ENCODE peak calls at places on chromosome 22, in six cellular contexts. F, Z, T, O, W and K are unnamed samples.

GRCh38 chr22:27788889-27789288 is 12.7 kb downstream of the MN1 start:
- DNase-seq in O (no peak), Z (no peak), F (no peak), W (no peak), T (no peak), K (no peak)

GRCh38 chr22:29130490-29130889 is 57.7 kb downstream of the KREMEN1 start:
- DNase-seq in Z (no peak), W (no peak), F (no peak), T (no peak), O (peak; percentile 62), K (no peak)

GRCh38 chr22:24433868-24434471 is 6.6 kb downstream of the ADORA2A start:
- DNase-seq in W (no peak), F (peak; percentile 47), O (no peak), T (peak; percentile 73), Z (peak; percentile 49), K (no peak)

GRCh38 chr22:48493733-48494132 is 1333.9 kb downstream of the BRD1 start:
- DNase-seq in F (no peak), W (no peak), Z (no peak), O (no peak), T (no peak), K (no peak)

GRCh38 chr22:32534252-32535215 is 59.9 kb downstream of the FBXO7 start:
- DNase-seq in W (no peak), T (no peak), Z (peak; percentile 75), O (no peak), F (peak; percentile 45), K (no peak)

GRCh38 chr22:47173535-47174021 is 411.1 kb downstream of the TBC1D22A start:
- DNase-seq in Z (no peak), F (peak; percentile 13), T (no peak), W (no peak), O (no peak), K (no peak)

GRCh38 chr22:37546436-37547248 is 13.6 kb upstream of the CDC42EP1 start:
- DNase-seq in O (no peak), T (peak; percentile 68), F (peak; percentile 91), Z (peak; percentile 83), W (no peak), K (no peak)

GRCh38 chr22:44783581-44783980 is 31.2 kb downstream of the ARHGAP8 start:
- DNase-seq in F (no peak), Z (no peak), T (no peak), W (no peak), O (no peak), K (no peak)

GRCh38 chr22:18076060-18076497 is 1.7 kb upstream of the PEX26 start:
- DNase-seq in O (no peak), T (peak; percentile 91), Z (peak; percentile 42), F (peak; percentile 74), W (peak; percentile 48), K (no peak)

GRCh38 chr22:37726240-37726887 is 29.5 kb downstream of the TRIOBP start:
- DNase-seq in T (peak; percentile 55), Z (no peak), O (no peak), F (no peak), W (no peak), K (no peak)

GRCh38 chr22:19663286-19663815 is 51.0 kb upstream of the SEPTIN5 start:
- DNase-seq in W (no peak), Z (peak; percentile 70), O (peak; percentile 64), F (peak; percentile 80), T (peak; percentile 76), K (no peak)

GRCh38 chr22:24588370-24588755 is 4.5 kb downstream of the LRRC75B start:
- DNase-seq in Z (no peak), W (no peak), O (no peak), F (no peak), T (no peak), K (no peak)

GRCh38 chr22:32355760-32356159 is 1.9 kb upstream of the RFPL3 start:
- DNase-seq in W (no peak), T (no peak), Z (no peak), F (no peak), O (no peak), K (no peak)

GRCh38 chr22:38097058-38097457 is 13.1 kb upstream of the SLC16A8 start:
- DNase-seq in O (no peak), W (no peak), Z (peak; percentile 19), T (no peak), F (no peak), K (no peak)

GRCh38 chr22:16844529-16844928 is 19.3 kb upstream of the XKR3 start:
- DNase-seq in T (no peak), Z (no peak), O (no peak), F (no peak), W (no peak), K (no peak)

GRCh38 chr22:35761037-35761436 is 43.4 kb downstream of the APOL5 start:
- DNase-seq in W (peak; percentile 15), Z (no peak), T (peak; percentile 24), O (no peak), F (no peak), K (no peak)

GRCh38 chr22:23984430-23984829 is 4.5 kb downstream of the GSTT2 start:
- DNase-seq in Z (no peak), T (peak; percentile 38), O (no peak), W (no peak), F (no peak), K (no peak)

GRCh38 chr22:48045369-48045768 is 1282.9 kb downstream of the TBC1D22A start:
- DNase-seq in F (no peak), T (no peak), W (no peak), Z (no peak), O (peak; percentile 47), K (peak; percentile 66)

GRCh38 chr22:27726726-27727449 is 74.7 kb downstream of the MN1 start:
- DNase-seq in T (peak; percentile 34), W (peak; percentile 52), O (no peak), F (peak; percentile 30), Z (peak; percentile 88), K (no peak)

GRCh38 chr22:44623771-44624510 is 78.1 kb upstream of the PRR5 start:
- DNase-seq in Z (no peak), O (no peak), W (peak; percentile 30), F (no peak), T (peak; percentile 22), K (no peak)

GRCh38 chr22:31948002-31948401 is 3.7 kb downstream of the YWHAH start:
- DNase-seq in F (no peak), W (no peak), O (no peak), T (no peak), Z (no peak), K (no peak)

GRCh38 chr22:29263791-29264216 is 4.0 kb downstream of the RHBDD3 start:
- DNase-seq in W (no peak), O (no peak), Z (no peak), T (no peak), F (no peak), K (no peak)

GRCh38 chr22:30195245-30196140 is 51.1 kb downstream of the LIF start:
- DNase-seq in W (no peak), T (peak; percentile 64), O (no peak), F (no peak), Z (no peak), K (no peak)

GRCh38 chr22:21946262-21946925 is 6.3 kb downstream of the PPM1F start:
- DNase-seq in F (no peak), T (no peak), W (no peak), Z (no peak), O (no peak), K (no peak)
- H3K4me1 ChIP-seq in F (peaks cover 26% of the 10 kb centered on the region), T (peaks cover 25% of the 10 kb centered on the region), W (peaks cover 12% of the 10 kb centered on the region), Z (peaks cover 23% of the 10 kb centered on the region), O (peaks cover 94% of the 10 kb centered on the region), K (peaks cover 97% of the 10 kb centered on the region)

DNA sequence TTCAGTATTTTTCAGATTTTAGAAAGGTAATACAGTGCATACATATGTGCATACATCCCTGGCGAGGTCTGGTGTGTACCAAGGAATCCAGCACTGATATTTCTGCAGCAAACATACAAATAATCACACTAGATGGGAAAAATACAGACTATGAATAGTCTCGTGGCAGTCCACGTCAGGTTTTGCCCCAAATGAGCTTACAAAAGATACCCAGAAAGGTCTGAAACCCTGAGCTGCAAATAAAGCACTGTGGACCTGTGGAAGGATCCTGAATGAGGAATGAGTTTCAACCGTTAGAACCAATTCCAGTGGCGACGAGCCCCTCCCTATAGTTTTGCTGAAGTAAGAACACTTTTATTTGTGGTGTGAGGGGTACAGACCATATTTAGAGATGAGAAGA is 24.5 kb downstream of the MAPK1 start:
- DNase-seq in W (no peak), F (no peak), T (no peak), O (no peak), Z (no peak), K (no peak)
- TF ChIP-seq POLR2A in W (no peak), F (no peak), T (no peak), O (no peak), Z (no peak), K (no peak)

GRCh38 chr22:45885171-45885840 is 91.7 kb downstream of the WNT7B start:
- DNase-seq in T (no peak), Z (peak; percentile 24), F (no peak), O (no peak), W (no peak), K (no peak)

GRCh38 chr22:45882881-45883810 is 93.8 kb downstream of the WNT7B start:
- DNase-seq in W (no peak), T (no peak), Z (peak; percentile 26), O (no peak), F (no peak), K (no peak)

GRCh38 chr22:45885941-45886395 is 91.0 kb downstream of the WNT7B start:
- DNase-seq in T (no peak), O (no peak), W (no peak), F (no peak), Z (peak; percentile 31), K (no peak)

GRCh38 chr22:45884201-45885067 is 92.5 kb downstream of the WNT7B start:
- DNase-seq in T (no peak), W (no peak), F (no peak), Z (peak; percentile 31), O (no peak), K (no peak)

GRCh38 chr22:45883811-45884170 is 93.2 kb downstream of the WNT7B start:
- DNase-seq in W (no peak), F (no peak), T (no peak), Z (peak; percentile 10), O (no peak), K (no peak)
- H3K4me1 ChIP-seq in W (no peaks in the 10 kb centered on the region), F (no peaks in the 10 kb centered on the region), T (no peaks in the 10 kb centered on the region), Z (no peaks in the 10 kb centered on the region), O (peaks cover 28% of the 10 kb centered on the region), K (peaks cover 16% of the 10 kb centered on the region)

DNA sequence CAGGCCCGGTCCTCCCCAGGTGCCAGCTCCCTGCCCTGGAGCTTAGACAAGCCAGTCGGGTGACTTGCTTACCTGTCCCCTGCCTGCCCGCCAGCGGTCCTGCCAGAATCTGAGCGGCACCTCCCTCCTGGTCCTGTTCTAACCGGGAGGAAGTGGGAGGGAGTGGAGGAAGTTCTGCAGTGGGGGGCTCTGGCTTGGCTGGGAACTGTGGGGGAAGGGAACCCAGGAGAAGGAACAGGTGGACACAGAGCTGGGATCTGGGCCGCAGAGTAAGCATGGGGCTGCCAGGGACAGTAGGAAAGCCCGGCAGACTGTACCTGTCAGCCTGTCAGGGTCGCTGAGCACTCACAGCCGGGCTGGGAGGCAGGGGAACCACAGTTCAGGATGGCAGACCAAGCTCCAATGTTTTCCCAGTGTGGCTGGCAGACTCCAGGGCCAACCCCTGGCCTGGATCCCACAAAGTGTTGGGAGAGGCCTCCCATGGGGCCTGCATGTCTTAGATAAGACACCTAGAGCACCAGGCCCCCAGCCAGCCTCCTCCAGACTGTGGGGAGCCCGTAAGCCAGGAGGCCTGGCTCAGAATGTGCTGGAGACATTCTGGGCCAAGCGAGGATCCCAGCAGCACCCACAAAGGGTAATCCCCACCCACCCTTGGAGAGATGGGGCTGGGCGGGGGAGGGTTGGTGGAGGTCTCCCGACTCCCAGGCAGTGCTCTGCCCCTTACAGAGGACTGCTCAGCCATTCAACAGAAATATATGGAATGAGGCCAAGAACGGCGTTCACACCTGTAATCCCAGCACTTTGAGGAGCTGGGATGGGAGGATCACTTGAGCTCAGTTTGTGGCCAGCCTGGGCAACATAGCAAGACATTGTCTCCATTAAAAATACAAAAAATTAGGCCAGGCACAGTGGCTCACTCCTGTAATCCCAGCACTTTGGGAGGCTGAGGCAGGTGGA is 2.3 kb downstream of the CYB5R3 start:
- DNase-seq in F (peak; percentile 82), T (no peak), O (no peak), Z (peak; percentile 92), W (no peak), K (no peak)
- TF ChIP-seq POLR2A in F (no peak), T (no peak), O (no peak), Z (no peak), W (no peak), K (no peak)